ENCODE peak calls at places on chromosomes 13 and 19, in five cellular contexts. A is activated gamma-delta T cell treated with anti-CD3 and anti-CD28 coated beads, Interleukin-2, amount 50 U/mL, for 16 hours; O is AG09309; S is colonic mucosa; N is left lung. Y is an unnamed sample.

GRCh38 chr13:25762288-25762687 is 289.5 kb downstream of the SHISA2 start:
- DNase-seq in A (no peak), O (no peak), S (no peak), N (no peak), Y (no peak)

GRCh38 chr13:99953138-99953755 is 18.3 kb downstream of the ZIC5 start:
- DNase-seq in A (no peak), O (no peak), S (no peak), N (no peak), Y (no peak)

GRCh38 chr13:46553521-46553885 is 533 bp downstream of the LRCH1 start:
- DNase-seq in A (peak; percentile 18), O (no peak), S (peak; percentile 41), N (no peak), Y (peak; percentile 40)

GRCh38 chr19:4267101-4267900 is 11.8 kb upstream of the SHD start:
- DNase-seq in A (peak; percentile 38), O (no peak), S (peak; percentile 67), N (peak; percentile 86), Y (peak; percentile 76)

GRCh38 chr19:33902395-33902794 is 105.7 kb downstream of the KCTD15 start:
- DNase-seq in A (no peak), O (no peak), S (no peak), N (no peak), Y (no peak)

GRCh38 chr19:7492142-7493055 is 3.6 kb upstream of the PEX11G start:
- DNase-seq in A (peak; percentile 17), O (peak; percentile 92), S (no peak), N (no peak), Y (no peak)

GRCh38 chr19:679418-680286 is 3.5 kb downstream of the FSTL3 start:
- DNase-seq in A (no peak), O (peak; percentile 20), S (peak; percentile 58), N (peak; percentile 89), Y (peak; percentile 73)

GRCh38 chr13:102972191-102972590 is 94.0 kb downstream of the SLC10A2 start:
- DNase-seq in A (no peak), O (no peak), S (no peak), N (no peak), Y (no peak)

GRCh38 chr19:56132316-56132822 is 8.7 kb upstream of the ZNF444 start:
- DNase-seq in A (no peak), O (peak; percentile 16), S (no peak), N (no peak), Y (no peak)

GRCh38 chr13:34993470-34993869 is 51.4 kb downstream of the NBEA start:
- DNase-seq in A (no peak), O (no peak), S (no peak), N (no peak), Y (no peak)

GRCh38 chr13:97544041-97544765 is 110.2 kb downstream of the RAP2A start:
- DNase-seq in A (no peak), O (no peak), S (no peak), N (no peak), Y (no peak)

GRCh38 chr19:46907880-46908279 is 47.1 kb downstream of the ARHGAP35 start:
- DNase-seq in A (no peak), O (no peak), S (no peak), N (no peak), Y (no peak)

GRCh38 chr19:42166336-42166735 is 34.1 kb upstream of the POU2F2 start:
- DNase-seq in A (no peak), O (no peak), S (no peak), N (no peak), Y (no peak)

GRCh38 chr19:35955881-35956634 is 19.9 kb downstream of the LRFN3 start:
- DNase-seq in A (no peak), O (no peak), S (no peak), N (no peak), Y (no peak)

GRCh38 chr13:74554581-74555290 is 420.5 kb upstream of the KLF12 start:
- DNase-seq in A (no peak), O (no peak), S (no peak), N (no peak), Y (no peak)

GRCh38 chr19:50537306-50537685 is 23.6 kb upstream of the ASPDH start:
- DNase-seq in A (no peak), O (no peak), S (no peak), N (no peak), Y (no peak)

GRCh38 chr13:113528101-113528797 is 37.7 kb upstream of the DCUN1D2 start:
- DNase-seq in A (no peak), O (no peak), S (no peak), N (no peak), Y (no peak)

GRCh38 chr19:34067861-34068271 is 104.4 kb upstream of the LSM14A start:
- DNase-seq in A (no peak), O (no peak), S (no peak), N (no peak), Y (no peak)

GRCh38 chr19:1064661-1065605 is 2.0 kb upstream of the ARHGAP45 start:
- DNase-seq in A (no peak), O (no peak), S (peak; percentile 73), N (peak; percentile 96), Y (no peak)

GRCh38 chr13:93361703-93362102 is 135.1 kb downstream of the GPC6 start:
- DNase-seq in A (no peak), O (no peak), S (no peak), N (no peak), Y (no peak)

GRCh38 chr19:38274734-38275133 is 10.4 kb downstream of the SPINT2 start:
- DNase-seq in A (no peak), O (no peak), S (peak; percentile 58), N (peak; percentile 13), Y (no peak)